ENCODE peak calls at places on chromosomes 4 and X, in five cellular contexts. Q is fibroblast of lung, O is endodermal cell, T is pancreas, W is type B pancreatic cell. X is an unnamed sample.

GRCh38 chrX:41720125-41720780 is 3.7 kb upstream of the GPR82 start:
- DNase-seq in O (peak), T (no peak), W (no peak), Q (no peak), X (no peak)

GRCh38 chr4:140691369-140691768 is 64.8 kb downstream of the TBC1D9 start:
- DNase-seq in O (no peak), T (no peak), W (no peak), Q (peak), X (peak)

GRCh38 chr4:183443609-183444148 is 757 bp upstream of the CDKN2AIP start:
- DNase-seq in W (no peak), Q (no peak), O (no peak), T (no peak), X (peak)

GRCh38 chrX:100979881-100980607 is 10.5 kb downstream of the ARL13A start:
- DNase-seq in T (no peak), Q (no peak), O (no peak), W (no peak), X (no peak)

GRCh38 chrX:78029663-78030062 is 60.2 kb upstream of the PGAM4 start:
- DNase-seq in W (no peak), T (no peak), Q (peak), O (peak), X (peak)

GRCh38 chr4:132344924-132345828 is 803.9 kb upstream of the PCDH10 start:
- DNase-seq in W (no peak), Q (no peak), T (peak), O (no peak), X (peak)

GRCh38 chr4:6272863-6273660 is 3.4 kb downstream of the WFS1 start:
- DNase-seq in O (no peak), W (no peak), T (no peak), Q (peak), X (peak)

GRCh38 chr4:13656569-13656988 is 29.1 kb upstream of the BOD1L1 start:
- DNase-seq in Q (peak), T (peak), W (no peak), O (peak), X (peak)

GRCh38 chr4:141719585-141719984 is 83.2 kb downstream of the IL15 start:
- DNase-seq in O (no peak), Q (no peak), T (no peak), W (no peak), X (no peak)

GRCh38 chr4:8238061-8238511 is 31.5 kb upstream of the HTRA3 start:
- DNase-seq in W (no peak), T (no peak), Q (no peak), O (peak), X (no peak)

GRCh38 chr4:23685481-23685880 is 204.4 kb downstream of the PPARGC1A start:
- DNase-seq in W (no peak), Q (no peak), O (no peak), T (no peak), X (no peak)

GRCh38 chr4:1578968-1579833 is 104.9 kb downstream of the FAM53A start:
- DNase-seq in Q (peak), W (no peak), O (peak), T (peak), X (peak)

GRCh38 chr4:154491731-154492249 is at the start of gene DCHS2:
- DNase-seq in W (no peak), T (peak), Q (no peak), O (peak), X (no peak)

GRCh38 chr4:159926871-159927270 is 824.0 kb downstream of the RAPGEF2 start:
- DNase-seq in Q (no peak), T (no peak), W (no peak), O (no peak), X (no peak)

GRCh38 chr4:48585401-48585800 is 95.3 kb downstream of the ZAR1 start:
- DNase-seq in W (no peak), O (no peak), T (no peak), Q (no peak), X (no peak)

GRCh38 chr4:141686146-141686775 is 49.9 kb downstream of the IL15 start:
- DNase-seq in W (no peak), Q (peak), T (no peak), O (no peak), X (peak)

GRCh38 chr4:141352328-141352727 is 131.6 kb downstream of the ZNF330 start:
- DNase-seq in Q (no peak), O (no peak), W (no peak), T (no peak), X (no peak)

GRCh38 chr4:74675673-74676279 is 118.5 kb downstream of the BTC start:
- DNase-seq in W (no peak), Q (peak), O (no peak), T (no peak), X (peak)

GRCh38 chr4:76011018-76011670 is 3.8 kb upstream of the CXCL9 start:
- DNase-seq in Q (no peak), W (no peak), T (no peak), O (no peak), X (no peak)

GRCh38 chr4:37892641-37893040 is 1.8 kb downstream of the TBC1D1 start:
- DNase-seq in W (no peak), T (no peak), Q (no peak), O (no peak), X (no peak)

GRCh38 chr4:149371021-149371420 is 444.6 kb downstream of the IQCM start:
- DNase-seq in T (no peak), W (no peak), O (peak), Q (peak), X (peak)

GRCh38 chr4:18398661-18399060 is 377.1 kb upstream of the LCORL start:
- DNase-seq in Q (no peak), W (no peak), O (no peak), T (no peak), X (no peak)

GRCh38 chrX:125131146-125131545 is 188.5 kb upstream of the TEX13C start:
- DNase-seq in W (no peak), O (no peak), Q (no peak), T (no peak), X (no peak)

GRCh38 chr4:142095886-142096605 is 459.7 kb downstream of the IL15 start:
- DNase-seq in Q (peak), W (no peak), T (no peak), O (no peak), X (peak)

GRCh38 chrX:115047181-115047580 is 29.8 kb upstream of the IL13RA2 start:
- DNase-seq in T (no peak), W (no peak), O (no peak), Q (peak), X (peak)

GRCh38 chr4:176150283-176150682 is 45.1 kb downstream of the SPATA4 start:
- DNase-seq in W (no peak), Q (peak), O (no peak), T (no peak), X (peak)

DNA sequence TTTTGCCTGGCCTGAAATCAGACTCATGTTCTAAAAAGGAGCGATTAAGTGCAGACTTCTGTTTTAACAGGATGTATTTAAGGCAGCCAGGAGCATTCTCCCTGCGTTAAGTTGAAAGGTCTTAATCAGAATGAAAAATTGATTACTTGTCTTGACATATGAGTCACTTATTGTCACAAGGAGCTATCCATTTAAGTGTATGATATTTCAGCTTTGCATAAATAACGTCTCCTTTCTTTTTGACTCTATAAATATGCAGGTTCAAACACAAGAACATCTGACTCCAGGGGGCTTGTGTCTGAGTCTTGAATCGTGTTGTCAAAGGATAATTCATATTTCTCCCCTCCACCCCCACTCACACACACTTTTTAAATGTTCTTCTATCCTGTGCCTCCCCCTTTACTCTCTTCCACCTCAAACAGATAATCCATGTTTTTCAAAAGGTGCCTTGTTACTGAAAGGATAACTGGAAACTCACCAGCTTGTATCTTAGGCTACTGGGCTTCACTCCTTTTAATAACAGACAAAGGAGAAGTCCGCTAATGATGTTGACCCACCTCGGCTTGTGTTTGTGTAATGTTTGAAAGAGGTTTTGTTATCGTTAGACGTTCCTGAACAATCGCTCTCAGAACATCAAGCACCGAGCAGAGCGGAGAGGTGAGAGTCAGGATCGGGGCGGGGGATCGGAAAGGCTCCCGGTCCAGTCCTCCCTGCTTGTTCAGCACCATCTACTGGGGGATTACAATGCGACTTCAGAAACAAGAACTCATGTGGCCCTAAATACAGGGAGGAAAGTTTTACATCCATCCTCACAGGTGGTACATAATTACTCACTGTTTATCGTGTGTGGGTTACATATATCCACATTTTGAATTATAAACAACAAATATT is 107.5 kb upstream of the RPL34 start:
- DNase-seq in Q (peak), W (peak), O (peak), T (no peak), X (peak)
- TF ChIP-seq CTCF in Q (peak), W (peak), O (peak), T (no peak), X (peak)

GRCh38 chrX:18672008-18672407 is at the start of gene RS1:
- DNase-seq in Q (no peak), O (no peak), W (no peak), T (no peak), X (no peak)
- TF ChIP-seq CTCF in Q (no peak), O (no peak), W (no peak), T (no peak), X (no peak)

GRCh38 chr4:80129785-80130184 is 56.8 kb upstream of the ANTXR2 start:
- DNase-seq in W (no peak), Q (no peak), O (no peak), T (no peak), X (no peak)
- TF ChIP-seq CTCF in W (no peak), Q (no peak), O (no peak), T (no peak), X (no peak)

DNA sequence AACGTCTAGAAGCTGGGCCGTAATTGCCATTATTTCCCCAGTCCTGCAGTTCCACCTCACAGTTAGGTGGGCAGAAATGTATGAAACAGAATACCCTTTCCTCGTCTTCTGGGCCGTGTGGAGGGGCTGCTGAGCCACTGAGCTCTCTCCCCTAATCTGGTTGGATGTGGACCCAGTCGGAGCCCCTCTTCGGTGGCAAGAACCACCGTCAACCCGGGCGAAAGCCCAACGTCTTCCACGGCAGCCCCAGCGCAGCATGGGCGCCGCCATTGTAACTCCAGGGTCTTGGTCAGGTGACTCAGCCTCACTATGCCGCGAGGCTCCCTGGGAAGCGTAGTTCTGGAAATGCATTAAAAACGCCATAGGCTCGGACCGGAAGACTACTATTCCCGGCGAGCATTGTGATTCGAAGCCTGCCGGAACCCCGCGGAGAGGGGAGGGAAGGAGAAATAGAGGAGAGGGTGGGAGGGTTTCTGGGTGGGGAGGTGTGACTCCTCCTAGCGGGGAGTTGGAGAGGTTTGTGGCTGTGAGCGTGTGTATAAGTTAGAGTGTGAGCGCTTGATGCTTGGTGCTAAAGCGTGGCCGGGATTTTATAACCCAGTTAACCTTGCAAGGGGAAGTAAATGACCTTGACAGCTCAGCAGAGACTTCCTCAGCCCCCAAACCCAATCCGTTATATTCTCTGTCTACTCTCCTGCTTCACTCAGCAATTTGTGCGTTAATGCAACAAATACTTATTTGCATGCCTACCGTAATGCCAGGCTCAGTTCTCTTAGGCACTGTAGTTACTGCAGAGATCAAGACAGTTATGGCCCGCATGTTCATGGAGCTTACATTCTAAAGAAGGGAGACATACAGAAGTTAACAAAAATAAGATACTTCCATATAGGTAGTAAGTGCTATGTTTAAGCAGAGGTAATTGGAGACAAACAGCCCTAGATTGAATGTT is at the start of gene GATB:
- DNase-seq in Q (peak), W (peak), T (peak), O (peak), X (peak)
- TF ChIP-seq CTCF in Q (peak), W (peak), T (peak), O (peak), X (peak)

DNA sequence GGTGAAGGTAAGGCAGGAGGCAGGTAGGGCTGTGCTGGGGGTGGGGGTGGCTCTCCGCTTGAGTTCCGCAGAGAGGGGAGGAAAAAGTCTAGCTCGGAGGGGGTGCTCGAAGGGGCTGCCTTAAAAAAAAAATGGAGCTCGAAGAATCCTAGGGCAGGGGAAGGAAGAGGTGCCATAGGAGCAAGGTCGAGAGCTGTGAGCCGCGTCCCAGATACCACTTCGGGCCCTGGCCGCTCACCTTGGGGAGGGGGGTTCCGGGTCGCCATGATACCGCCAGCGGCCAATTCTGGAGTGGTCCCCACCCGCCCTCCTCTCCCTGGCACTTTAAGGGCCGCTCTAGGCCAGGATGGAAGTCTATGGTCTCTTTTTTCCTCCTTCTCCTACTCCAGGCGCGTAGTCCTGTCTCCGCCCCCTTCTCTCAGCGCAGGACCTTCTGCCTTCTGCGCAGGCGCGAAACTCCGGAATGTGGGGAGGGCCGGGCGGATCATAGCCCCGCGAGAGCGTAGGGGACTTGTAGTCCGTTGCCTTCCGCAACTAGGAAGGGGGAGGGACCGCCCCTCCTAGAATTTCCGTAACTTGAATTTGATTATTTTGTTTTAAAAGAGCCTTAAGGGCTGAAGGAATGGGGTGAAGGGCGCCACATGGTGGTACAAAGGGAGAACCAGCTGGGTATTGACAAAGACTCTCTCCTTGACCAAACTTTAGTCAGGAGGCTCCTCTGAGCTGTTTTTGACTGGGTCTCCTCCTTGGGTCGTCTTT is at the start of gene FUNDC1:
- DNase-seq in T (peak), Q (peak), O (peak), W (peak), X (peak)
- TF ChIP-seq CTCF in T (no peak), Q (peak), O (peak), W (peak), X (peak)

GRCh38 chr4:67896421-67897065 is 12.7 kb upstream of the TMPRSS11D start:
- DNase-seq in T (peak), Q (no peak), O (no peak), W (no peak), X (no peak)

GRCh38 chr4:67891645-67892044 is 7.8 kb upstream of the TMPRSS11D start:
- DNase-seq in W (no peak), O (no peak), Q (no peak), T (no peak), X (no peak)

GRCh38 chr4:67892253-67892652 is 8.5 kb upstream of the TMPRSS11D start:
- DNase-seq in T (no peak), O (no peak), W (no peak), Q (no peak), X (no peak)

GRCh38 chr4:67897686-67898085 is 13.9 kb upstream of the TMPRSS11D start:
- DNase-seq in T (no peak), W (no peak), O (no peak), Q (no peak), X (no peak)

GRCh38 chr4:67892905-67893304 is 9.1 kb upstream of the TMPRSS11D start:
- DNase-seq in Q (no peak), O (peak), T (no peak), W (no peak), X (no peak)
- TF ChIP-seq CTCF in Q (no peak), O (peak), T (no peak), W (no peak), X (peak)

GRCh38 chr4:26319467-26320158 is 1.2 kb upstream of the RBPJ start:
- DNase-seq in O (peak), Q (peak), W (peak), T (peak), X (peak)
- TF ChIP-seq CTCF in O (no peak), Q (peak), W (no peak), T (no peak), X (no peak)

DNA sequence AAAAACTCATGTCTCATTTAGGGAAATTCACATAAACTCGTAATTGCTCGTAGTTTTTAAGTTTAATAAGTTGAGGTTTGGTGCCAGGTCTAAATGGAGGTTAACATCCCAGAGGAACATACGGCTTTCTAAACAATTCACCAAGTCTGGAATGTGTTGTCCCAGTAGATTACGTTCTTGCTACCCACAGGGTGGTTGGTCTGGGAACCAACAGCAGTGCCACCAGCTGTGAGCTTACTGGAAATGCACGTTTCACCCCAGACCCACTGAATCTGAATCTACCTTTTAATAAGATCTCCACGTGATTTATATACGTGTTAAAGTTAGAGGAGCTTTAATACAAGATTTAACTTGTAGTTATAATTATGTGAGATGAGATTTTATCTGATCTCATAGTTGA is 134.3 kb downstream of the BMPR1B start:
- DNase-seq in Q (no peak), O (no peak), W (no peak), T (no peak), X (no peak)
- TF ChIP-seq CTCF in Q (no peak), O (peak), W (no peak), T (no peak), X (no peak)

GRCh38 chr4:88284378-88285234 is at the start of gene PPM1K:
- DNase-seq in Q (peak), O (peak), T (peak), W (peak), X (peak)
- TF ChIP-seq CTCF in Q (peak), O (no peak), T (peak), W (peak), X (peak)

DNA sequence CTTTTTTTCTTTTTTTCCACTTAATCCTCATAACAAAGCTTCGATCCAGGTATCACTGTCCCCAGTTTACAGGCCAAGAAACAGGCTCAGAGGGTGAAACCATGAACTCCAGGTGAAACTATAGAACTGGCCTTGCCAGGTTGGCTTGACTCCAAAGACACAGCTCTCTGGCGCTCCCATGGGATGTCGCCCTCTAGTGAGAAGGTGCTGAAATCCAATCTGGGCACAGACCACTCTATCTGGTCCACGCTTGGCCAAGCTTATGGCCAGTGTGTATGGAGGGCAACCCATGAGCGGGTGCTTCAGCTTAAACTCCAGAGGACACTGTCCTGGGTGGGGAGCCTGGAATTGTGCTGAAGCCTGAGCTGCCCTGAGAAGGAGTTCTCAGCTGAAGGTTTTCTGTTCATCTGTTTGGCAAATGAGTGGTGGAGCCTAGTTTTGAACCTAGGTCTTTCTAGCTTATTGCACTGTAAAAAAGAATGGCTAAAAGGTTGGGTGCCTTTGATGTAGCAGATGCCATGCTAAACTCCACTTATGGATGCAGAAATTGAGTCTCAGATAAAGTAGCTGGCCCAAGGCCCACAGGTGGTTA is 70.5 kb downstream of the SEL1L3 start:
- DNase-seq in W (no peak), O (peak), T (peak), Q (no peak), X (peak)
- TF ChIP-seq CTCF in W (peak), O (peak), T (peak), Q (peak), X (peak)